ENCODE peak calls at places on chromosome 17, in ten cellular contexts. U is effector memory CD4-positive, alpha-beta T cell; A is IMR-90; C is A549; N is psoas muscle; K is hepatocyte; H is aorta; J is cardiac muscle cell; L is GM23248; T is body of pancreas. B is an unnamed sample. For H3K4me1, the result is how much of the 10 kb centered on the place peaks cover.

GRCh38 chr17:37081287-37081686 is 132.5 kb downstream of the AATF start:
- DNase-seq in U (no peak), A (no peak), C (no peak), N (no peak), K (no peak), H (no peak), J (peak), L (no peak), T (no peak), B (no peak)

GRCh38 chr17:77419547-77420475 is 279.0 kb downstream of the SEC14L1 start:
- DNase-seq in U (no peak), A (peak), C (no peak), N (no peak), K (no peak), H (no peak), J (no peak), L (no peak), T (no peak), B (no peak)

GRCh38 chr17:1737531-1738291 is 5.0 kb upstream of the SERPINF2 start:
- DNase-seq in U (no peak), A (no peak), C (no peak), N (no peak), K (no peak), H (no peak), J (no peak), L (no peak), T (no peak), B (no peak)

GRCh38 chr17:63966646-63967265 is 6.0 kb downstream of the SCN4A start:
- DNase-seq in U (no peak), A (no peak), C (no peak), N (no peak), K (no peak), H (no peak), J (no peak), L (no peak), T (no peak), B (no peak)

GRCh38 chr17:50265690-50266306 is 8.5 kb upstream of the TMEM92 start:
- DNase-seq in U (no peak), A (no peak), C (no peak), N (no peak), K (peak), H (no peak), J (no peak), L (no peak), T (no peak), B (no peak)

GRCh38 chr17:68509151-68510057 is 2.8 kb upstream of the PRKAR1A start:
- DNase-seq in U (no peak), A (no peak), C (no peak), N (peak), K (no peak), H (peak), J (no peak), L (no peak), T (peak), B (no peak)

GRCh38 chr17:63832455-63832854 is 5.0 kb upstream of the FTSJ3 start:
- DNase-seq in U (no peak), A (no peak), C (no peak), N (no peak), K (no peak), H (no peak), J (no peak), L (no peak), T (no peak), B (no peak)

GRCh38 chr17:42676424-42677011 is at the start of gene PLEKHH3:
- DNase-seq in U (no peak), A (no peak), C (no peak), N (no peak), K (no peak), H (no peak), J (no peak), L (no peak), T (no peak), B (no peak)

GRCh38 chr17:15957608-15958307 is 12.8 kb downstream of the ADORA2B start:
- DNase-seq in U (no peak), A (no peak), C (no peak), N (no peak), K (no peak), H (no peak), J (no peak), L (no peak), T (peak), B (no peak)

GRCh38 chr17:43366809-43367587 is 31.8 kb upstream of the ARL4D start:
- DNase-seq in U (no peak), A (no peak), C (no peak), N (peak), K (no peak), H (peak), J (peak), L (peak), T (no peak), B (no peak)

GRCh38 chr17:8875957-8876356 is 8.5 kb upstream of the PIK3R6 start:
- DNase-seq in U (no peak), A (peak), C (no peak), N (no peak), K (no peak), H (no peak), J (peak), L (peak), T (no peak), B (no peak)

GRCh38 chr17:82881900-82882714 is 42.3 kb upstream of the ZNF750 start:
- DNase-seq in U (no peak), A (no peak), C (no peak), N (peak), K (peak), H (peak), J (no peak), L (no peak), T (peak), B (peak)

GRCh38 chr17:66172706-66173223 is 19.2 kb downstream of the CEP112 start:
- DNase-seq in U (no peak), A (no peak), C (no peak), N (no peak), K (no peak), H (no peak), J (no peak), L (no peak), T (no peak), B (no peak)

GRCh38 chr17:491086-492014 is 138.7 kb upstream of the RPH3AL start:
- DNase-seq in U (peak), A (peak), C (peak), N (peak), K (peak), H (peak), J (peak), L (peak), T (peak), B (peak)

GRCh38 chr17:28279411-28279810 is 39.6 kb upstream of the TMEM97 start:
- DNase-seq in U (no peak), A (peak), C (no peak), N (no peak), K (no peak), H (no peak), J (peak), L (peak), T (no peak), B (no peak)

GRCh38 chr17:199806-200603 is 18.6 kb upstream of the DOC2B start:
- DNase-seq in U (no peak), A (no peak), C (no peak), N (peak), K (no peak), H (peak), J (no peak), L (no peak), T (peak), B (no peak)

GRCh38 chr17:28145348-28145747 is 102.9 kb downstream of the NLK start:
- DNase-seq in U (no peak), A (peak), C (no peak), N (no peak), K (no peak), H (no peak), J (peak), L (peak), T (no peak), B (no peak)

GRCh38 chr17:16987830-16988601 is 16.1 kb upstream of the TNFRSF13B start:
- DNase-seq in U (peak), A (peak), C (peak), N (peak), K (peak), H (peak), J (peak), L (peak), T (peak), B (peak)

GRCh38 chr17:73290399-73291259 is 21.2 kb downstream of the CDC42EP4 start:
- DNase-seq in U (no peak), A (no peak), C (no peak), N (no peak), K (no peak), H (no peak), J (no peak), L (no peak), T (peak), B (no peak)

GRCh38 chr17:48310748-48311213 is 119.2 kb downstream of the SKAP1 start:
- DNase-seq in U (no peak), A (no peak), C (no peak), N (no peak), K (peak), H (no peak), J (no peak), L (no peak), T (no peak), B (no peak)

GRCh38 chr17:66989579-66989978 is 25.1 kb downstream of the CACNG4 start:
- DNase-seq in U (no peak), A (no peak), C (no peak), N (peak), K (no peak), H (no peak), J (no peak), L (no peak), T (no peak), B (no peak)

DNA sequence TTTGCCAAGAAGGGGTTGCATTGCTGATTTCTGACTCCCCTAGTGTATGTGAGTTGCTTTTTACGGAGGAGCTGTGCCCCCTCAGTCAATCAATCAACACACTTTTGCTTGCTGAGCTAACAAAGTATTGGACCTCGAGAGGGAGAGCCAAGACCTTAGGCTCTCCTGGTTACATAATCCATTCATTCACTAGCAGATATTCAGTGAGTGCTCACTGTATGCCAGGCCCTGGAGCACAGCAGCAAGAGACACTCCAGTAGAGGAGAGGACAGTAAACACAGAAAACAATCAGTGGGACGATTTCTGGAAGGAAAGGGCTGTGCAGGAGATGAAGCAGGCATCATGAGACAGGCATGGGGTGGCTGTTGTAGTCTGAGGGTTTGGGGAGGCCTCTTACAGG is 18.0 kb upstream of the KCNJ12 start:
- DNase-seq in U (no peak), A (no peak), C (no peak), N (no peak), K (no peak), H (no peak), J (no peak), L (no peak), T (no peak), B (no peak)
- H3K4me1 ChIP-seq in U (under half), A (under half), C (under half), N (under half), K (under half), H (under half), J (half or more), L (under half), T (under half), B (under half)

DNA sequence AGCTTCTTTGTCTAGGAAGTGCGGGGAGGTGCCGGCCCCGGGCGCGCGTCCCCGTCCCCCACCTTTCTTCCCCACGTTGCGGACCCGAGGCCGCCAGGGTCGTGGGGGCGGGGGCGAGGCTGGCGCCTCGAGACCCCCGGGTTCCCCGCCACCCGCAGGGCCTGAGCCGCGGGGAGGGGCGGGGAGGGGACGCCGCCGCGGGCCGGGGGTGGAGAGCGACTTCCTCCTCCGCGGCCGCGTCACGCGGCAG is 1.8 kb upstream of the ACTG1 start:
- DNase-seq in U (no peak), A (no peak), C (no peak), N (no peak), K (no peak), H (no peak), J (no peak), L (no peak), T (no peak), B (no peak)
- H3K4me1 ChIP-seq in U (half or more), A (under half), C (under half), N (under half), K (under half), H (under half), J (under half), L (under half), T (half or more), B (under half)

DNA sequence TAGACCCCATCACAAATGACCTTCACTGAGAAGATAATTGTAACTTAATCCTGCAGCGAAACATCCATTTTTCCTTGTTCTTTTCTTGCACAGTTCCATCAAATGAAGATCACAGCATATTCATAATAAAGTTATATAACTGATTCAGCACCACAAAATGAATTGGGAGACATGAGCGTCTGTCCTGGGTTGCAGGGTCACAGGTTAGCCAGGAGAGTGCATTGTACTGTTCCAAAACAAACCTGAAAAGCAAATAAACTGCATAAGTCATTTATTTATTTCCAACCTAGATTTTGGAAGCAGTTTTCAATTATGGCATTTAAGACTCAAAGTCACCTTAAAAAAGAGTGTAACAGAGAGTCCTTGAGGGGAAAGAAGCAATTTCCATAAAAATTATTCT is 18.6 kb upstream of the INTS2 start:
- DNase-seq in U (no peak), A (no peak), C (no peak), N (no peak), K (no peak), H (no peak), J (no peak), L (no peak), T (no peak), B (no peak)
- H3K4me1 ChIP-seq in U (under half), A (under half), C (under half), N (under half), K (under half), H (under half), J (under half), L (under half), T (under half), B (under half)

GRCh38 chr17:40065771-40066510 is 3.2 kb downstream of the THRA start:
- DNase-seq in U (no peak), A (no peak), C (no peak), N (peak), K (no peak), H (no peak), J (no peak), L (no peak), T (no peak), B (no peak)
- H3K4me1 ChIP-seq in U (half or more), A (under half), C (half or more), N (half or more), K (half or more), H (under half), J (half or more), L (under half), T (half or more), B (under half)

GRCh38 chr17:55418369-55419268 is 3.0 kb downstream of the MMD start:
- DNase-seq in U (no peak), A (no peak), C (no peak), N (no peak), K (no peak), H (no peak), J (no peak), L (no peak), T (no peak), B (no peak)

GRCh38 chr17:55423535-55423934 is 1.9 kb upstream of the MMD start:
- DNase-seq in U (no peak), A (no peak), C (no peak), N (no peak), K (no peak), H (no peak), J (no peak), L (no peak), T (no peak), B (no peak)

GRCh38 chr17:55420067-55420775 is 1.4 kb downstream of the MMD start:
- DNase-seq in U (no peak), A (no peak), C (no peak), N (no peak), K (no peak), H (no peak), J (no peak), L (no peak), T (peak), B (peak)

GRCh38 chr17:55421179-55421934 is at the start of gene MMD:
- DNase-seq in U (no peak), A (no peak), C (peak), N (peak), K (peak), H (peak), J (no peak), L (peak), T (peak), B (peak)

DNA sequence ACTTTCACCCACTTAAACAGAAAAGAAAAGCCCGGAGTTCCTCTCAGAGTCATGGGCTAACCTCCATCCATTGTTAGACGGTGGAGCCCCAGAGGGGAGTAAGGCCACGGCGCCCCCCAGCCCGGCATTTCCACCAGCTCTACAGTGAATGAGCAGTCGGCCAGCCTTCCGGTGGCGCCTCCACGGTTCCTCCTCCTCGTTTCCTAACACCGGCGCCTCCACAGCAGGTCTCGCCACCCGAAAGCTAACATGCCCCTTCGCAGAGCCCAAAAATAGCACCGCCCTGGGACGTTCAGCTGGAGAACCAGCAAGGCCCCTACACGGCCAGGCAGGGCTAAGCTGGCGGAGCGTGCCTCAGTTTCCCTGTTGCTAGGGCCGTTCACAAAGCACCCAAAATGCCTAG is 858 bp downstream of the MMD start:
- DNase-seq in U (peak), A (no peak), C (peak), N (peak), K (peak), H (peak), J (peak), L (peak), T (peak), B (peak)
- H3K4me1 ChIP-seq in U (under half), A (under half), C (under half), N (under half), K (under half), H (under half), J (under half), L (under half), T (under half), B (under half)

GRCh38 chr17:75978938-75979704 is at the start of the genes ACOX1 and TEN1:
- DNase-seq in U (peak), A (peak), C (peak), N (peak), K (peak), H (peak), J (peak), L (peak), T (peak), B (peak)
- H3K4me1 ChIP-seq in U (under half), A (under half), C (under half), N (under half), K (under half), H (under half), J (under half), L (half or more), T (half or more), B (under half)